ENCODE peak calls at places on chromosomes 16 and 17, in nine cellular contexts. M, B, R, Y, G, Z, K, D and S are unnamed samples.
A peak's percentile ranks its signal among the peaks of the same experiment; 100 is the strongest.

GRCh38 chr17:31155208-31155810 is 60.5 kb downstream of the NF1 start:
- DNase-seq in M (peak; percentile 47), B (no peak), R (no peak), Y (no peak), G (no peak), Z (no peak), K (no peak), D (no peak), S (no peak)

GRCh38 chr17:5023588-5024147 is 11.6 kb downstream of the SLC52A1 start:
- DNase-seq in M (no peak), B (no peak), R (no peak), Y (no peak), G (no peak), Z (no peak), K (no peak), D (no peak), S (no peak)

GRCh38 chr16:69123894-69124293 is 8.5 kb downstream of the CHTF8 start:
- DNase-seq in M (peak; percentile 56), B (no peak), R (peak; percentile 51), Y (no peak), G (no peak), Z (no peak), K (no peak), D (peak; percentile 72), S (no peak)

GRCh38 chr16:22077700-22078313 is 14.5 kb upstream of the VWA3A start:
- DNase-seq in M (peak; percentile 29), B (peak; percentile 37), R (peak; percentile 26), Y (no peak), G (peak; percentile 62), Z (no peak), K (no peak), D (peak; percentile 71), S (no peak)

GRCh38 chr17:2872282-2872681 is 76.0 kb downstream of the RAP1GAP2 start:
- DNase-seq in M (no peak), B (no peak), R (no peak), Y (no peak), G (peak; percentile 79), Z (no peak), K (no peak), D (no peak), S (no peak)

GRCh38 chr16:82263456-82264159 is 93.6 kb upstream of the MPHOSPH6 start:
- DNase-seq in M (peak; percentile 33), B (peak; percentile 19), R (peak; percentile 2), Y (peak; percentile 36), G (peak; percentile 61), Z (peak; percentile 54), K (no peak), D (peak; percentile 73), S (no peak)

GRCh38 chr17:76726231-76726765 is at the start of gene JMJD6:
- DNase-seq in M (peak; percentile 95), B (peak; percentile 96), R (peak; percentile 89), Y (peak; percentile 69), G (peak; percentile 99), Z (peak; percentile 95), K (peak; percentile 97), D (peak; percentile 95), S (peak; percentile 72)

GRCh38 chr16:69286941-69287713 is 24.0 kb upstream of the VPS4A start:
- DNase-seq in M (peak; percentile 52), B (peak; percentile 58), R (peak; percentile 34), Y (peak; percentile 2), G (no peak), Z (no peak), K (peak; percentile 76), D (peak; percentile 78), S (no peak)

GRCh38 chr16:27450836-27451341 is 48.9 kb downstream of the IL21R start:
- DNase-seq in M (no peak), B (no peak), R (no peak), Y (no peak), G (no peak), Z (no peak), K (no peak), D (no peak), S (no peak)

GRCh38 chr16:86595983-86596605 is 17.7 kb downstream of the FOXL1 start:
- DNase-seq in M (peak; percentile 67), B (no peak), R (no peak), Y (no peak), G (no peak), Z (no peak), K (no peak), D (no peak), S (no peak)

GRCh38 chr17:54426287-54426886 is 474.3 kb upstream of the TOM1L1 start:
- DNase-seq in M (no peak), B (no peak), R (no peak), Y (no peak), G (no peak), Z (no peak), K (no peak), D (peak; percentile 57), S (no peak)

GRCh38 chr16:67847064-67847861 is at the start of gene CENPT:
- DNase-seq in M (peak; percentile 87), B (no peak), R (no peak), Y (no peak), G (no peak), Z (no peak), K (peak; percentile 84), D (peak; percentile 35), S (no peak)

GRCh38 chr17:10033982-10034381 is 128.9 kb upstream of the RCVRN start:
- DNase-seq in M (no peak), B (no peak), R (no peak), Y (no peak), G (no peak), Z (no peak), K (peak; percentile 61), D (no peak), S (no peak)

GRCh38 chr17:1686086-1686485 is 1.4 kb upstream of the PRPF8 start:
- DNase-seq in M (no peak), B (no peak), R (no peak), Y (no peak), G (no peak), Z (no peak), K (no peak), D (no peak), S (no peak)

GRCh38 chr17:18968945-18969887 is 17.3 kb downstream of the SLC5A10 start:
- DNase-seq in M (peak; percentile 16), B (no peak), R (no peak), Y (no peak), G (no peak), Z (no peak), K (no peak), D (no peak), S (no peak)

GRCh38 chr17:20063665-20064648 is 54.8 kb downstream of the SPECC1 start:
- DNase-seq in M (peak; percentile 88), B (peak; percentile 67), R (peak; percentile 77), Y (peak; percentile 76), G (peak; percentile 55), Z (peak; percentile 66), K (peak; percentile 52), D (no peak), S (peak; percentile 59)

GRCh38 chr16:57278494-57278893 is 6.0 kb downstream of the PLLP start:
- DNase-seq in M (no peak), B (no peak), R (no peak), Y (no peak), G (no peak), Z (no peak), K (no peak), D (no peak), S (no peak)

GRCh38 chr16:83992624-83993023 is 24.6 kb downstream of the NECAB2 start:
- DNase-seq in M (peak; percentile 81), B (no peak), R (peak; percentile 11), Y (no peak), G (no peak), Z (no peak), K (no peak), D (no peak), S (peak; percentile 36)

GRCh38 chr17:61178284-61178683 is 221.4 kb upstream of the TBX2 start:
- DNase-seq in M (no peak), B (no peak), R (no peak), Y (no peak), G (no peak), Z (no peak), K (no peak), D (no peak), S (no peak)

DNA sequence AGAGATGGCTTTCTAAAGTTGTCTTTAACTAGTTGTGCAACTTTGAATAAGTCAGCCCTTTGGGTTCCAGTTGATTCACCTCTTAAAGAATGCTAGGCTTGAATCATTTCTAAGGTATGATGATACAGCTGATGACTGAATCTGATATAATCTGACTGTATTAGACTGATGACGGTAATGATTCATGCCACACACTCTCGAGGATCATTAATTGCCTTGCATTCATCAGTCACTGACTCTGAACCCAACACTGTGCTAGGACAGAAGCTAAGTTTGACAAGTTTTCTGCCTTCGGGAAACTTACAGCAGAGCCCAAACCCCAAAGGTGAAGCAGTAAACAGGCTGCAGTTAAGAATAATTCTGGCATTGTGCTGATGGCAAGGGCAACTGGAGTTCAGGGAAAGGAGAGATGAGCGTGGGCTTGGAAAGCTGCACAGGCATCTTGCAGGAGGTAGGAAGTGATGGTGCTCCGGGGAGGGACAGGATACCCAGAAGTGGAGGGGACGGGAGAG is 25.8 kb downstream of the ASIC2 start:
- DNase-seq in M (peak; percentile 99), B (no peak), R (peak; percentile 57), Y (peak; percentile 91), G (no peak), Z (no peak), K (no peak), D (no peak), S (peak; percentile 78)
- H3K27ac ChIP-seq in M (peak overlapping the region; percentile 16), B (no peak overlapping the region), R (peak overlapping the region; percentile 57), Y (peak overlapping the region; percentile 37), G (no peak overlapping the region), Z (no peak overlapping the region), K (no peak overlapping the region), D (no peak overlapping the region), S (peak overlapping the region; percentile 30)

DNA sequence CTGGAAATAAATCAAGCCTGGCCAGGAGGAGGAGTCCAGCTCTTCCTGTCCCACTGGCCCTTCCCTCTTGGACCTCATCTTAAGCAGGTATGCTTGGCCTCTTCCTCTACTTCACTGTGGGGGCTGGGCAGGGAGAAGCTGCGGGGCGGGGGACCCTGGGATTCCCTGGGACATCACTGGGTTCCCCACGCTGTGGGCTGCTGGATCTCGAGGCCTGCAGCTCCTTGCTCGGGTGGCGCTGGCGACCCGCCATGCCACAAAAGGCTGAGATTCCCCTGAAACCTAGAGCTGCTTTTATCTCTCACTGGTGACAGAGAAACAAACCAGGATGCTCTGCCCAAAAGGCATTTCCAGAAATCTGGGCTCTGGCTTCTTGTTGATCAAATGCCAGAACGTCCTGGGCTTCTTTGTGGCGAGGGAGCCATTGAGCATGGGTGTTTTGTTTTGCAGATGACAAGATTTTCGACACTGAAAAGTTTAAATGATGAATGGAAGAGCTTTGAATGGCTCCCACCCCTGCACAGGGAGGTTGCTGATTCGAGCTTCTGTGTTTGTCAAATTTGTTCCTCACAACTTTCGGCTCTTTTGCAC is 8.6 kb upstream of the PGS1 start:
- DNase-seq in M (no peak), B (peak; percentile 3), R (no peak), Y (no peak), G (peak; percentile 67), Z (no peak), K (no peak), D (peak; percentile 33), S (no peak)
- H3K27ac ChIP-seq in M (no peak overlapping the region), B (no peak overlapping the region), R (no peak overlapping the region), Y (no peak overlapping the region), G (peak overlapping the region; percentile 80), Z (peak overlapping the region; percentile 74), K (no peak overlapping the region), D (peak overlapping the region; percentile 79), S (no peak overlapping the region)

GRCh38 chr17:63707151-63707550 is 7.2 kb upstream of the LIMD2 start:
- DNase-seq in M (no peak), B (no peak), R (no peak), Y (no peak), G (no peak), Z (no peak), K (no peak), D (no peak), S (no peak)
- H3K27ac ChIP-seq in M (no peak overlapping the region), B (no peak overlapping the region), R (no peak overlapping the region), Y (no peak overlapping the region), G (no peak overlapping the region), Z (no peak overlapping the region), K (no peak overlapping the region), D (no peak overlapping the region), S (no peak overlapping the region)

GRCh38 chr16:28924762-28925385 is at the start of gene RABEP2:
- DNase-seq in M (peak; percentile 75), B (peak; percentile 97), R (peak; percentile 62), Y (no peak), G (peak; percentile 100), Z (peak; percentile 98), K (peak; percentile 96), D (peak; percentile 94), S (peak; percentile 86)
- H3K27ac ChIP-seq in M (peak within 1 kb of the TSS; percentile 88), B (peak within 1 kb of the TSS; percentile 99), R (peak within 1 kb of the TSS; percentile 92), Y (peak within 1 kb of the TSS; percentile 98), G (peak within 1 kb of the TSS; percentile 92), Z (peak within 1 kb of the TSS; percentile 99), K (peak within 1 kb of the TSS; percentile 99), D (peak within 1 kb of the TSS; percentile 93), S (peak within 1 kb of the TSS; percentile 98)